ENCODE peak calls at places on chromosome 20, in ten cellular contexts. C is stomach, X is hepatocyte, T is IMR-90, K is cardiac muscle cell, A is PC-9, O is astrocyte of the spinal cord, W is mammary epithelial cell, Y is body of pancreas, R is choroid plexus epithelial cell. M is an unnamed sample.

GRCh38 chr20:62363920-62364851 is 2.9 kb downstream of the LAMA5 start:
- DNase-seq in Y (peak; percentile 10), O (no peak), X (peak; percentile 59), A (peak; percentile 68), T (no peak), C (no peak), K (peak; percentile 53), R (no peak), W (no peak), M (no peak)

GRCh38 chr20:47586648-47587306 is 85.1 kb downstream of the NCOA3 start:
- DNase-seq in K (peak; percentile 84), R (peak; percentile 63), Y (no peak), W (no peak), X (no peak), A (no peak), O (peak; percentile 37), T (peak; percentile 57), C (no peak), M (no peak)

GRCh38 chr20:21713901-21714296 is 8.4 kb downstream of the PAX1 start:
- DNase-seq in O (no peak), Y (no peak), R (no peak), K (no peak), W (no peak), X (no peak), A (no peak), C (no peak), T (no peak), M (no peak)

GRCh38 chr20:16352321-16352720 is 220.9 kb downstream of the KIF16B start:
- DNase-seq in W (no peak), X (no peak), T (no peak), K (no peak), C (no peak), O (no peak), R (peak; percentile 6), A (no peak), Y (no peak), M (no peak)

GRCh38 chr20:54475334-54476287 is at the start of gene DOK5:
- DNase-seq in R (peak; percentile 15), X (peak; percentile 63), T (peak; percentile 12), A (no peak), W (peak; percentile 3), C (no peak), K (peak; percentile 83), O (peak; percentile 19), Y (no peak), M (no peak)

GRCh38 chr20:10927011-10927583 is 253.3 kb upstream of the JAG1 start:
- DNase-seq in K (no peak), W (no peak), T (no peak), Y (peak; percentile 28), O (no peak), A (no peak), R (no peak), X (no peak), C (no peak), M (no peak)

GRCh38 chr20:62254021-62254724 is 15.9 kb downstream of the OSBPL2 start:
- DNase-seq in O (no peak), T (no peak), R (no peak), K (no peak), A (no peak), W (no peak), C (no peak), X (no peak), Y (no peak), M (no peak)

GRCh38 chr20:58037631-58038030 is 190.8 kb downstream of the ANKRD60 start:
- DNase-seq in T (no peak), R (no peak), O (no peak), W (no peak), Y (no peak), A (no peak), C (no peak), K (no peak), X (no peak), M (no peak)

GRCh38 chr20:10990625-10991382 is 317.0 kb upstream of the JAG1 start:
- DNase-seq in X (no peak), C (no peak), R (no peak), Y (no peak), A (no peak), W (no peak), T (no peak), K (no peak), O (no peak), M (no peak)

GRCh38 chr20:21430031-21430430 is 32.7 kb upstream of the NKX2-4 start:
- DNase-seq in T (no peak), X (no peak), K (no peak), R (no peak), Y (no peak), W (no peak), A (no peak), C (no peak), O (no peak), M (no peak)

GRCh38 chr20:22058746-22059145 is 353.3 kb downstream of the PAX1 start:
- DNase-seq in C (no peak), K (no peak), O (no peak), T (no peak), W (no peak), A (no peak), X (no peak), Y (no peak), R (no peak), M (peak; percentile 90)

GRCh38 chr20:53322651-53323050 is 271.0 kb downstream of the ZNF217 start:
- DNase-seq in O (no peak), Y (no peak), T (no peak), C (no peak), K (peak; percentile 2), W (no peak), A (no peak), X (no peak), R (no peak), M (no peak)

GRCh38 chr20:6533828-6534388 is 233.6 kb upstream of the BMP2 start:
- DNase-seq in T (peak; percentile 88), C (no peak), Y (no peak), A (no peak), W (peak; percentile 64), K (peak; percentile 88), R (peak; percentile 92), O (peak; percentile 97), X (peak; percentile 12), M (no peak)

GRCh38 chr20:13029687-13030510 is 21.1 kb downstream of the SPTLC3 start:
- DNase-seq in K (peak; percentile 84), O (peak; percentile 98), X (peak; percentile 72), T (peak; percentile 84), Y (peak; percentile 43), W (peak; percentile 95), A (peak; percentile 95), C (peak; percentile 26), R (peak; percentile 98), M (no peak)

GRCh38 chr20:49787371-49788357 is 25.0 kb upstream of the SLC9A8 start:
- DNase-seq in K (no peak), T (no peak), W (no peak), R (no peak), O (no peak), A (no peak), X (no peak), C (no peak), Y (no peak), M (no peak)

GRCh38 chr20:36173451-36173933 is 19.0 kb downstream of the EPB41L1 start:
- DNase-seq in K (peak; percentile 29), Y (peak; percentile 28), W (no peak), R (peak; percentile 46), T (peak; percentile 13), C (no peak), X (peak; percentile 78), A (no peak), O (peak; percentile 6), M (no peak)

GRCh38 chr20:38214871-38215788 is 45.4 kb downstream of the KIAA1755 start:
- DNase-seq in K (no peak), C (no peak), W (no peak), R (no peak), T (no peak), X (no peak), Y (no peak), O (no peak), A (no peak), M (no peak)
- TF ChIP-seq CTCF in K (peak; percentile 12), C (no peak), W (peak; percentile 5), R (peak; percentile 43), T (no peak), X (no peak), Y (no peak), O (peak; percentile 27), A (no peak), M (no peak)

DNA sequence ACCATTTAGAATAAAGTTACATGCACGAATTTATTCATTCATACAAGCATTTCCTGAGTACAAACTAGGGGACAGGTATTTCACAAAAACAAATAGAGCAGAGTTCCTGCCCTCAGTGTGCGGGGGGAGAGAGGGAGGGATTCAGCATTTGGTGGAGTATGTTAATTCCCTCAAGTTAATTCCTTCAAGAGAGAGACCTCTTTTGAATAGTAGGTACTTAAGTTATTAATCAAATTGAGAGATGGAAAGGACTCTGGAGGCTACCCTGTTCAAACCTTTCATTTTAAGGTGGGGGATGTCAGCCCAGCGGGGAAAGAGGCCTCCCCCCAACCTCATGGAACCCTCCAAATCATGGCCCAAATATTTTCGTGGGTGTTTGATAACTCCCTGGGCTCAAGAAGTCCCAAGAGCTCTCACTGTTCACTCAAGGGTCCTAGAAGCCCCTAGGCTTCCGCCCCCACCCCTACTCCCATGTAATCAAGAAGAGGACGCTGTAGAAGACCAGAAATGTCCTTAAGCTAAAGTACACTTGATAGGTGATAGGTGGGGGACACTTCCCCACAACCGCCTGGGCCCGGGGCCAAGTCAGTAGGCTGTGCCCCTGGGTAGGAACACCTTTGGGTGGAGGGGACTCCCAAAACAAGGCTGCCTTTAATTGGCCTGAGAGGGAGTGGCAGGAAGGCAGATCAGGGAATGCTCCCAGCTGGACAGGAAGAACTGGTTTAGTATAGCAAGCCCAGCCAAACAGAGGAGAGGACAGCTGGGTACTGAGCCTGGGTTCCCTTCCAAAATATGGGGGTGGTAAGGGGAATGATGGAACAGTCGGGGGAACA is 2.9 kb downstream of the SDC4 start:
- DNase-seq in A (peak; percentile 94), C (peak; percentile 82), T (no peak), Y (peak; percentile 84), O (no peak), R (no peak), W (peak; percentile 76), X (no peak), K (no peak), M (peak; percentile 65)
- H3K4me3 ChIP-seq in A (peak overlapping the region; percentile 76), C (peak overlapping the region; percentile 74), T (peak overlapping the region; percentile 74), Y (no peak overlapping the region), O (peak overlapping the region; percentile 21), R (peak overlapping the region; percentile 85), W (peak overlapping the region; percentile 75), X (peak overlapping the region; percentile 8), K (no peak overlapping the region), M (peak overlapping the region; percentile 36)

GRCh38 chr20:43442310-43442880 is 15.3 kb upstream of the SRSF6 start:
- DNase-seq in O (no peak), A (no peak), W (peak; percentile 10), Y (no peak), R (peak; percentile 26), C (no peak), T (peak; percentile 27), X (peak; percentile 25), K (peak; percentile 44), M (no peak)
- TF ChIP-seq CTCF in O (no peak), A (peak; percentile 43), W (peak; percentile 8), Y (no peak), R (peak; percentile 29), C (no peak), T (peak; percentile 24), X (no peak), K (peak; percentile 21), M (peak; percentile 13)

DNA sequence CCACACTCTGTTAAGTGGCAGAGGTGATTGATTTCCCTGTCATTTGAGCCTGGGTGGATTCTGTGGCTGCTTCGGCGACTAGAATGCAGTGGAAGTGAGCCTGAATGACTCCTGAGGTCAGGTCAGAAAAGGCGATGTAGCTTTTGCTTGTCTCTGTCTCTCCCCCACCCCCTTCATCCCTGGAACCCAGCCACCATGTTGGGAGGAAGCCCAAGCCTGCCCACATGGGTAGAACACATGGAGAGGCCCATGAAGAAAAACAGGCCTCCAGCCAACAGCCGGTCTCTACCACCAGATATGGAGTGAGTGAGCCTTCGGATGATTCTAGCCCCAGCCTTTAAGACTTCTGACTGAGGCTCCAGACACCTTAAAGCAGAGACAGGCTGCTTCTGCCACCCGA is 181.0 kb downstream of the TFAP2C start:
- DNase-seq in O (no peak), C (no peak), R (no peak), Y (no peak), X (no peak), W (no peak), K (peak; percentile 58), A (no peak), T (no peak), M (no peak)
- H3K4me3 ChIP-seq in O (no peak overlapping the region), C (no peak overlapping the region), R (no peak overlapping the region), Y (no peak overlapping the region), X (no peak overlapping the region), W (no peak overlapping the region), K (no peak overlapping the region), A (no peak overlapping the region), T (no peak overlapping the region), M (no peak overlapping the region)

M was measured in LNCaP clone FGC.